ENCODE peak calls at places on chromosome 19, in eight cellular contexts. L is AG04450, E is fibroblast of lung, A is thoracic aorta, P is stomach, D is OCI-LY7, R is Peyer's patch, O is astrocyte of the cerebellum. H is an unnamed sample.

GRCh38 chr19:53102701-53103140 is 501 bp downstream of the ZNF160 start:
- DNase-seq in D (peak), O (no peak), P (peak), A (no peak), R (peak), L (no peak), E (peak), H (no peak)

GRCh38 chr19:29129148-29129547 is 83.8 kb downstream of the UQCRFS1 start:
- DNase-seq in A (no peak), L (no peak), D (no peak), R (no peak), P (no peak), O (no peak), E (no peak), H (no peak)

GRCh38 chr19:17292301-17293074 is 10.7 kb downstream of the ABHD8 start:
- DNase-seq in E (peak), A (no peak), O (peak), R (peak), L (peak), P (peak), D (peak), H (no peak)

GRCh38 chr19:38655148-38655824 is 7.8 kb downstream of the ACTN4 start:
- DNase-seq in R (no peak), D (no peak), A (no peak), E (no peak), O (no peak), L (no peak), P (no peak), H (no peak)

GRCh38 chr19:28136796-28137195 is 1076.2 kb downstream of the UQCRFS1 start:
- DNase-seq in R (no peak), L (no peak), O (no peak), D (no peak), A (no peak), E (no peak), P (no peak), H (no peak)

GRCh38 chr19:33207040-33207620 is 13.0 kb downstream of the LRP3 start:
- DNase-seq in L (no peak), R (no peak), O (no peak), E (no peak), P (no peak), D (no peak), A (no peak), H (no peak)

GRCh38 chr19:52102782-52103181 is 7.2 kb upstream of the ZNF841 start:
- DNase-seq in D (no peak), L (no peak), O (no peak), P (no peak), E (no peak), A (no peak), R (no peak), H (no peak)

GRCh38 chr19:899363-900301 is 6.3 kb downstream of the RNU6-9 start:
- DNase-seq in R (no peak), O (no peak), E (no peak), L (no peak), A (no peak), D (no peak), P (no peak), H (no peak)

GRCh38 chr19:18839465-18840287 is 7.9 kb downstream of the UPF1 start:
- DNase-seq in A (no peak), R (no peak), D (no peak), L (no peak), O (no peak), E (peak), P (peak), H (no peak)

GRCh38 chr19:43641333-43641732 is 1.7 kb upstream of the CADM4 start:
- DNase-seq in A (no peak), R (no peak), E (no peak), O (no peak), D (no peak), P (no peak), L (no peak), H (no peak)

GRCh38 chr19:48926909-48927308 is 6.6 kb upstream of the DHDH start:
- DNase-seq in D (no peak), A (peak), R (peak), L (peak), E (peak), P (peak), O (peak), H (no peak)

GRCh38 chr19:45418812-45419211 is 4.9 kb downstream of the ERCC1 start:
- DNase-seq in E (no peak), A (no peak), P (no peak), L (no peak), R (peak), D (peak), O (no peak), H (no peak)

GRCh38 chr19:44623080-44623479 is 9.7 kb downstream of the IGSF23 start:
- DNase-seq in O (no peak), D (no peak), L (no peak), A (no peak), E (no peak), P (no peak), R (no peak), H (no peak)

GRCh38 chr19:15508035-15508710 is at the start of gene CYP4F22:
- DNase-seq in O (no peak), L (no peak), D (no peak), A (no peak), R (no peak), P (no peak), E (no peak), H (no peak)

GRCh38 chr19:18419195-18419698 is at the start of gene SSBP4:
- DNase-seq in E (peak), A (no peak), P (peak), D (peak), L (no peak), R (peak), O (no peak), H (no peak)

GRCh38 chr19:16458391-16459128 is 13.2 kb downstream of the EPS15L1 start:
- DNase-seq in L (no peak), P (no peak), O (no peak), A (no peak), D (no peak), R (no peak), E (no peak), H (no peak)

GRCh38 chr19:37725181-37725580 is 5.6 kb upstream of the ZNF607 start:
- DNase-seq in E (no peak), P (no peak), D (no peak), R (no peak), A (no peak), L (no peak), O (no peak), H (no peak)

GRCh38 chr19:43425567-43426392 is 11.1 kb downstream of the TEX101 start:
- DNase-seq in A (no peak), R (no peak), L (no peak), P (peak), D (peak), O (no peak), E (peak), H (no peak)

GRCh38 chr19:45492627-45493470 is 4.0 kb downstream of the RTN2 start:
- DNase-seq in O (no peak), E (peak), A (no peak), L (no peak), R (no peak), P (no peak), D (peak), H (no peak)

GRCh38 chr19:44072543-44073401 is 813 bp downstream of the ZNF284 start:
- DNase-seq in D (no peak), E (no peak), A (no peak), L (no peak), R (no peak), P (no peak), O (no peak), H (no peak)

GRCh38 chr19:37980419-37980975 is 73.5 kb downstream of the SIPA1L3 start:
- DNase-seq in R (no peak), O (no peak), E (peak), D (no peak), A (no peak), L (no peak), P (no peak), H (no peak)

GRCh38 chr19:46133101-46133627 is 8.7 kb upstream of the IGFL3 start:
- DNase-seq in P (no peak), O (peak), D (no peak), L (peak), E (peak), A (no peak), R (no peak), H (no peak)

GRCh38 chr19:16824658-16825311 is 4.4 kb upstream of the SIN3B start:
- DNase-seq in E (no peak), L (no peak), R (no peak), D (no peak), A (no peak), O (no peak), P (no peak), H (no peak)

GRCh38 chr19:1106841-1107654 is 3.3 kb downstream of the GPX4 start:
- DNase-seq in R (no peak), A (no peak), P (peak), O (no peak), D (no peak), E (peak), L (no peak), H (no peak)

GRCh38 chr19:7928741-7929701 is 3.1 kb upstream of the CTXN1 start:
- DNase-seq in D (peak), P (no peak), O (peak), E (peak), L (peak), A (no peak), R (peak), H (no peak)

GRCh38 chr19:19485161-19485997 is 30.0 kb downstream of the TSSK6 start:
- DNase-seq in D (no peak), P (no peak), E (peak), L (no peak), A (no peak), R (peak), O (no peak), H (no peak)

GRCh38 chr19:8151499-8152035 is 2.2 kb upstream of the FBN3 start:
- DNase-seq in D (no peak), A (no peak), L (no peak), R (no peak), O (no peak), P (no peak), E (no peak), H (no peak)

GRCh38 chr19:58513694-58514563 is 2.1 kb upstream of the SLC27A5 start:
- DNase-seq in D (peak), R (peak), L (no peak), E (peak), A (no peak), P (peak), O (peak), H (no peak)

GRCh38 chr19:48513289-48514122 is 1.9 kb upstream of the LMTK3 start:
- DNase-seq in R (peak), L (no peak), D (peak), A (no peak), O (peak), P (peak), E (peak), H (no peak)

GRCh38 chr19:33000510-33000909 is 28.5 kb downstream of the FAAP24 start:
- DNase-seq in P (no peak), O (no peak), E (no peak), L (no peak), A (no peak), D (no peak), R (no peak), H (no peak)

GRCh38 chr19:58476498-58477015 is 405 bp downstream of the ZNF446 start:
- DNase-seq in E (no peak), P (no peak), L (no peak), D (no peak), A (peak), O (no peak), R (no peak), H (no peak)

GRCh38 chr19:30371960-30372824 is at the start of gene ZNF536:
- DNase-seq in O (no peak), E (no peak), L (no peak), R (no peak), A (no peak), P (peak), D (no peak), H (no peak)
- H3K4me3 ChIP-seq in O (no peak), E (no peak), L (no peak), R (no peak), A (no peak), P (no peak), D (no peak), H (no peak)

GRCh38 chr19:13036366-13036976 is 41.2 kb downstream of the NFIX start:
- DNase-seq in L (no peak), O (no peak), D (no peak), R (no peak), E (no peak), P (peak), A (no peak), H (no peak)
- TF ChIP-seq CTCF in L (no peak), O (no peak), D (no peak), R (peak), E (no peak), P (peak), A (no peak), H (no peak)

GRCh38 chr19:13069415-13070369 is 33.0 kb downstream of the LYL1 start:
- DNase-seq in O (no peak), P (no peak), E (no peak), A (no peak), L (no peak), D (no peak), R (no peak), H (no peak)
- H3K4me3 ChIP-seq in O (no peak), P (no peak), E (no peak), A (peak), L (no peak), D (no peak), R (no peak), H (no peak)

GRCh38 chr19:54473983-54474382 is 887 bp upstream of the CDC42EP5 start:
- DNase-seq in P (no peak), R (no peak), D (no peak), L (no peak), E (no peak), O (no peak), A (no peak), H (no peak)

GRCh38 chr19:54478677-54479266 is 5.7 kb upstream of the CDC42EP5 start:
- DNase-seq in L (no peak), P (no peak), A (no peak), O (peak), R (no peak), D (peak), E (peak), H (no peak)

GRCh38 chr19:54475706-54476105 is 2.6 kb upstream of the CDC42EP5 start:
- DNase-seq in E (no peak), O (no peak), A (no peak), D (no peak), R (no peak), L (no peak), P (no peak), H (no peak)

GRCh38 chr19:54480048-54480447 is 7.0 kb upstream of the CDC42EP5 start:
- DNase-seq in P (no peak), R (no peak), O (no peak), D (no peak), L (no peak), A (no peak), E (no peak), H (no peak)

DNA sequence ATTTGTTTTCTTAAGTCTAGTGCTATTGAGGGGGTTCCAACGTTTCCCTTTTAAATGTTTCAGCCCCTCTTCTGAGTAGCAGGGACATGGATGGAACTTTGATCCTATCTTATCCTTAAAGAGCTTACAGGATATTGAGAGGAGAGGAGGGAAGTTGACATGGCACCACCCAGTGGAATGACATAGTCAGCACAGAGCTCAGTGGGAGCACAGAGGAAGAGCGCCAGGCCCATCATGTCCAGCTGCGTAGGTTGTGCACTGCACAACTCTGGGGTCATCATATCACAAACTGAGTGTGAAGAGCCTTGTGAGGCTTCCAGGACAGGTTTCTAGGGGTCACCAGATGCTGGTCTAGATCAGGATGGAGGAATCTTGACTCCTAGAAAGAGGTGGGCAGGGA is 4.6 kb upstream of the CDC42EP5 start:
- DNase-seq in P (no peak), A (no peak), E (no peak), R (no peak), D (no peak), O (no peak), L (no peak), H (no peak)
- TF ChIP-seq CTCF in P (no peak), A (no peak), E (no peak), R (peak), D (peak), O (no peak), L (peak), H (no peak)

DNA sequence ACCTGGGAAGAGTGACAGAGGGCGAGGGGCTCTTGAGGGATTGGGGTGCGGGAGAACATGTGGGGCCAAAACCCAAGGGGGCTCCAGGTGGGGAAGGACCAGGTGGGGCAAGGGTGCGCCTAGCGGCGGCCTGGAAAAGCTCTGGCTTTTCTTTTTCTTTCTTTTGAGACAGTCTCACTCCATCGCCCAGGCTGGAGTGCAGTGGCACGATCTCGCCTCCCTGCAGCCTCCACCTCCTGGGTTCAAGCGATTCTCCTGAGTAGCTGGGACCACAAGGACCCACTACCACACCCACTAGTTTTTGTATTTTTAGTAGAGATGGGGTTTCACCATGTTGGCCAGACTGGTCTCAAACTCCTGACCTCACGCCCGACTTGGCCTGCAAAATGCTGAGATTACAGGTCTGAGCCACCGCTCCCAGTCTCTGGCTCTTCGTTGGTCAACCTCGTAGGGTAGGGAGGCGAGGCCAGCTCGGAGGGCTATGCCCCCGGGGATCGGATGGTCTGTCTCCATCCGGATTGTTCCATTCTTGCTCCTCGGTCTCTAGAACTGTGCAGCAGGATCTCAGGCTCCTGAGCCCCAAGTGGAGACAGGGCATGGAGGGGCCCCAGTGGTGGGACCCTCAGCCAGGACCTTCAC is 3.7 kb downstream of the GADD45B start:
- DNase-seq in O (no peak), E (no peak), D (peak), A (no peak), L (no peak), P (no peak), R (no peak), H (no peak)
- H3K4me3 ChIP-seq in O (no peak), E (peak), D (peak), A (peak), L (peak), P (peak), R (peak), H (peak)

DNA sequence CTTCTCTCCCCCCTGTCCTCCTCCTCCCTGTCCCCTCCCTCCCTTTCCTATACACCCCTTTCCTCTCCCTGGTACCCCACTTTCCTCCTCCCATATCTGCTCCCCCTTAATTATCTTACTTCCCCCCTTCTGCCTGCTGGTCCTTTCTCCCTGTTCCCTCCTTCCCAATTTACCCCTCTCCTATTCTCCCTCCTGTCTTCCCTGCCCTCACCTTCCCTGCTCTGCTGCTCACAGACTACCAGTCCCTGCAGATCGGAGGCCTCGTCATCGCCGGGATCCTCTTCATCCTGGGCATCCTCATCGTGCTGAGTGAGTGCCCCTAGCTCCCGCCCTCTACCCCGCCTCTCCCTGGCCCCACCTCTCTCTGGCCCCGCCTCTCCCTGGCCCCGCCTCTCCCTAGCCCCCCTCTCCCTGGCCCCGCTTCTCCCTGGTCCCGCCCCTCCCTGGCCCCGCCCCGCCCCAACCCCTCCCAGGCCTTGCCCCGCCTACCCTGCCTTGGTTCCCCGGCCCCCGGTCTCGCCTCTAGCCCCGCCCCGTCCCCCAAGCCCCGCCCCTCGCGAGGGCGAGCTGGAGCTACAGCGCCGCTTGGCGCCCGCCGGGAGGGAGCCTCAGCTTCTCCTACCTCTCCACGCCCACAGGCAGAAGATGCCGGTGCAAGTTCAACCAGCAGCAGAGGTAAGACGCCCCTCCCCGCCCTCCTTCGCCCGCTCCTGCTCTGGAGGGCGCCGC is 2.0 kb upstream of the FXYD7 start:
- DNase-seq in O (peak), D (peak), L (peak), P (peak), A (peak), E (peak), R (peak), H (peak)
- TF ChIP-seq CTCF in O (peak), D (peak), L (peak), P (peak), A (no peak), E (peak), R (peak), H (peak)

DNA sequence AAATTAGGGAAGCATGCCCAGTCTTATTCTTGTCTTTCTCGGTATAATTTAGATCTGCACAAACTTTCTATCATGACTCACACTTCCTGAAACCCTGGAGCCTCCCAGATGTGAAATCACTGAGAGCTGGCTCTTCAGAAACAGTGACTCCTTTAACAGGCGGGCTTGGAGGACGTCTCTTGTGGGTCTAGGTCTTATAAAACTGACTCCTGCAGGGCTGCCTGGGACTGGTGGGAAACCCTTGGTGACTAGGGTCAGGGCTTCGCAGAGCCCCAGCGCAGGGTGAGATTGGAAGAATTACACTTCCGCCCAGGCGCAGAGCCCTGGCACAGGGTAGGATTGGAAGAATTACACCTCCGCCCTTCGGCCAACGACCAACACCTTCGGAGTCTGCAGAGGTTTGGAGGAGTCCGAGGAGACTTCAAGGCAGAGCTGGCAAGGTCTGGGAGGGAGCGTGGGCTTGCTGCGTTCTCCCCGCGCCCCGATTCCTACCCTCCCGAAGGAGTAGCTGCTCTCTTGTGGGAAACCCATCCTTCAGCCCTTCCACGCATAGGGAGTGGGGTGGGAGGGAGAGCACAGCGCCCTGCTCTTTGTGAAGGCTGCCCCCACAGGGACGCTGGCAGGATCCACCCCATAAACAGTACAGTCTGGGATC is 43.4 kb upstream of the MAP3K10 start:
- DNase-seq in D (no peak), E (peak), A (no peak), O (peak), P (no peak), R (no peak), L (peak), H (no peak)
- H3K4me3 ChIP-seq in D (no peak), E (peak), A (peak), O (no peak), P (no peak), R (no peak), L (no peak), H (peak)

H was measured in esophagus squamous epithelium.